ENCODE peak calls at places on chromosomes 6 and 20, in eight cellular contexts. S, A, F, E, Q, B, R and H are unnamed samples.

GRCh38 chr20:23551383-23551782 is 16.9 kb downstream of the CST9L start:
- DNase-seq in S (no peak), A (no peak), F (no peak), E (no peak), Q (no peak), B (no peak), R (no peak), H (no peak)

GRCh38 chr20:58693226-58694006 is 816 bp downstream of the NPEPL1 start:
- DNase-seq in S (no peak), A (no peak), F (no peak), E (no peak), Q (no peak), B (no peak), R (no peak), H (no peak)

GRCh38 chr6:4511626-4512010 is 264.6 kb upstream of the CDYL start:
- DNase-seq in S (no peak), A (no peak), F (no peak), E (no peak), Q (no peak), B (no peak), R (no peak), H (no peak)

GRCh38 chr20:57391439-57392129 is 388 bp downstream of the RBM38 start:
- DNase-seq in S (no peak), A (no peak), F (no peak), E (peak; percentile 43), Q (peak; percentile 15), B (no peak), R (no peak), H (no peak)

GRCh38 chr20:50837532-50838321 is 42.9 kb downstream of the BCAS4 start:
- DNase-seq in S (no peak), A (no peak), F (peak; percentile 56), E (no peak), Q (peak; percentile 77), B (peak; percentile 83), R (peak; percentile 27), H (no peak)

GRCh38 chr6:17167327-17167979 is 65.6 kb downstream of the STMND1 start:
- DNase-seq in S (no peak), A (no peak), F (no peak), E (peak; percentile 75), Q (peak; percentile 57), B (no peak), R (no peak), H (no peak)

GRCh38 chr20:16124911-16125776 is 448.1 kb downstream of the KIF16B start:
- DNase-seq in S (no peak), A (no peak), F (no peak), E (no peak), Q (no peak), B (no peak), R (no peak), H (no peak)

GRCh38 chr6:6629416-6629815 is 40.9 kb downstream of the LY86 start:
- DNase-seq in S (no peak), A (no peak), F (no peak), E (no peak), Q (peak; percentile 25), B (no peak), R (no peak), H (no peak)

GRCh38 chr20:37567671-37568588 is 40.3 kb upstream of the BLCAP start:
- DNase-seq in S (no peak), A (no peak), F (no peak), E (no peak), Q (peak; percentile 14), B (no peak), R (no peak), H (peak; percentile 63)

GRCh38 chr6:32819729-32820128 is 2.9 kb upstream of the HLA-DOB start:
- DNase-seq in S (no peak), A (no peak), F (no peak), E (no peak), Q (peak; percentile 56), B (no peak), R (no peak), H (no peak)

GRCh38 chr6:44494011-44494501 is 106.5 kb downstream of the CDC5L start:
- DNase-seq in S (no peak), A (no peak), F (no peak), E (no peak), Q (peak; percentile 63), B (no peak), R (no peak), H (no peak)

GRCh38 chr6:47587503-47587902 is 109.9 kb downstream of the CD2AP start:
- DNase-seq in S (no peak), A (no peak), F (no peak), E (no peak), Q (no peak), B (no peak), R (no peak), H (no peak)

GRCh38 chr6:154766993-154767392 is 33.8 kb downstream of the SCAF8 start:
- DNase-seq in S (no peak), A (no peak), F (no peak), E (no peak), Q (peak; percentile 33), B (no peak), R (no peak), H (no peak)

GRCh38 chr6:28281288-28282064 is at the start of gene PGBD1:
- DNase-seq in S (no peak), A (peak; percentile 68), F (peak; percentile 18), E (peak; percentile 89), Q (peak; percentile 85), B (peak; percentile 9), R (no peak), H (peak; percentile 49)
- TF ChIP-seq CTCF in S (no peak), A (no peak), F (no peak), E (no peak), Q (no peak), B (no peak), R (no peak), H (no peak)

DNA sequence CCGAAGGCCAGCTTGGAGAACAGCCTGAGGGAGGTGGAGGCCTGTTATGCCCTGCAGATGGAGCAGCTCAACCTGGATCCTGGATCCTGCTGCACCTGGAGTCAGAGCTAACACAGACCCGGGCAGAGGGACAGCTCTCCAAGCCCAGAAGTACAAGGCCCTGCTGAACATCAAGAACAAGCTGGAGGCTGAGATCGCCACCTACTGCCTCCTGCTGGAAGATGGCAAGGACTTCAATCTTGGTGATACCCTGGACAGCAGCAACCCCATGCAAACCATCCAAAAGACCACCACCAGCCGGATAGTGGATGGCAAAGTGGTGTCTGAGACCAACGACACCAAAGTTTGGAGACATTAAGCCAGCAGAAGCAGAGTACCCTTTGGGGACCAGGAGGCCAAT is 223.5 kb upstream of the ID4 start:
- DNase-seq in S (no peak), A (no peak), F (no peak), E (no peak), Q (no peak), B (no peak), R (no peak), H (no peak)
- TF ChIP-seq CTCF in S (no peak), A (no peak), F (no peak), E (no peak), Q (no peak), B (no peak), R (no peak), H (no peak)

GRCh38 chr6:39328066-39328465 is 5.6 kb upstream of the KCNK16 start:
- DNase-seq in S (no peak), A (no peak), F (no peak), E (no peak), Q (no peak), B (no peak), R (no peak), H (no peak)

GRCh38 chr6:39327516-39327915 is 5.0 kb upstream of the KCNK16 start:
- DNase-seq in S (no peak), A (no peak), F (no peak), E (no peak), Q (no peak), B (no peak), R (no peak), H (no peak)

GRCh38 chr6:39333626-39334025 is 11.1 kb upstream of the KCNK16 start:
- DNase-seq in S (no peak), A (no peak), F (no peak), E (no peak), Q (no peak), B (no peak), R (no peak), H (no peak)

GRCh38 chr6:39330476-39330875 is 8.0 kb upstream of the KCNK16 start:
- DNase-seq in S (no peak), A (no peak), F (no peak), E (no peak), Q (no peak), B (no peak), R (no peak), H (no peak)

DNA sequence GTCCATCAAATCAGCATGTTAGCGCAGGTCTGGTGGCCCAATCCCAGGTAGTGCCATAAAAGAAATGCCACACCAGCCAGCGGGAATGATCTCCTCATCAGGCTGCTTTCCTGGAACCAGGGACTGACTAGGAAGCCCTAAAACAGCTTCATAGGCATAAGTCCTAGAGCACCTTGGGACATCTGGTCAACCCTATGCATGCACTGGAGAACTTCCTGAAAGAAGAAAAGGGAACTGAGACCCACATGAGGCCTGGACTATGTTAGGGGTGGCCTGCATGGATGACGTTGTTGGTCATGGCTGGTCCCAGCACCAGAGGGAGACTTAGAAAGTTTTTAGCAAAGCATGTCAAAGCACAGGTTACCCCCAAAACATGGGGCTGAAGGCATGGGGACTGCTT is 7.6 kb upstream of the KCNK16 start:
- DNase-seq in S (no peak), A (no peak), F (no peak), E (no peak), Q (no peak), B (no peak), R (no peak), H (no peak)
- TF ChIP-seq CTCF in S (no peak), A (no peak), F (no peak), E (no peak), Q (no peak), B (no peak), R (no peak), H (no peak)

GRCh38 chr6:121521164-121521555 is 85.7 kb downstream of the GJA1 start:
- DNase-seq in S (no peak), A (no peak), F (no peak), E (no peak), Q (no peak), B (no peak), R (no peak), H (no peak)

GRCh38 chr6:121515615-121516265 is 80.3 kb downstream of the GJA1 start:
- DNase-seq in S (no peak), A (no peak), F (no peak), E (no peak), Q (peak; percentile 43), B (no peak), R (no peak), H (no peak)

GRCh38 chr6:121510568-121511177 is 75.2 kb downstream of the GJA1 start:
- DNase-seq in S (no peak), A (no peak), F (no peak), E (no peak), Q (peak; percentile 32), B (no peak), R (no peak), H (no peak)

GRCh38 chr6:121520337-121521163 is 85.1 kb downstream of the GJA1 start:
- DNase-seq in S (no peak), A (no peak), F (no peak), E (no peak), Q (peak; percentile 47), B (peak; percentile 97), R (no peak), H (no peak)

GRCh38 chr6:121516331-121516730 is 80.9 kb downstream of the GJA1 start:
- DNase-seq in S (no peak), A (no peak), F (no peak), E (no peak), Q (no peak), B (no peak), R (no peak), H (no peak)
- TF ChIP-seq CTCF in S (no peak), A (no peak), F (no peak), E (no peak), Q (no peak), B (no peak), R (no peak), H (no peak)

GRCh38 chr6:146381486-146381885 is 162.1 kb upstream of the RAB32 start:
- DNase-seq in S (no peak), A (no peak), F (no peak), E (no peak), Q (peak; percentile 8), B (no peak), R (no peak), H (no peak)
- TF ChIP-seq CTCF in S (no peak), A (peak; percentile 15), F (no peak), E (no peak), Q (peak; percentile 33), B (no peak), R (no peak), H (no peak)